ENCODE peak calls at places on chromosome 11, in four cellular contexts. N is progenitor cell of endocrine pancreas, R is cardiac fibroblast, L is esophagus squamous epithelium. H is an unnamed sample.
A peak's percentile ranks its signal among the peaks of the same experiment; 100 is the strongest.

GRCh38 chr11:99098258-99098657 is 77.5 kb downstream of the CNTN5 start:
- DNase-seq in R (no peak), N (no peak), L (no peak), H (no peak)

GRCh38 chr11:15885913-15886698 is 470.2 kb downstream of the SOX6 start:
- DNase-seq in R (no peak), N (no peak), L (no peak), H (no peak)

GRCh38 chr11:105181521-105181920 is 42.0 kb upstream of the CARD18 start:
- DNase-seq in R (peak; percentile 74), N (no peak), L (no peak), H (no peak)

GRCh38 chr11:76666408-76666807 is 4.1 kb downstream of the LRRC32 start:
- DNase-seq in L (no peak), N (no peak), R (peak; percentile 69), H (peak; percentile 67)

GRCh38 chr11:33269822-33270221 is 12.6 kb downstream of the HIPK3 start:
- DNase-seq in L (no peak), R (no peak), N (no peak), H (no peak)

GRCh38 chr11:36400768-36401455 is 104.8 kb downstream of the PRR5L start:
- DNase-seq in L (no peak), N (no peak), R (no peak), H (no peak)

GRCh38 chr11:100612766-100613165 is 74.3 kb upstream of the ARHGAP42 start:
- DNase-seq in R (no peak), L (no peak), N (no peak), H (no peak)

GRCh38 chr11:65436412-65437032 is 13.9 kb downstream of the NEAT1 start:
- DNase-seq in L (no peak), R (peak; percentile 71), N (no peak), H (no peak)

GRCh38 chr11:65695459-65696241 is 16.4 kb upstream of the KAT5 start:
- DNase-seq in N (no peak), R (peak; percentile 51), L (no peak), H (no peak)

GRCh38 chr11:115464269-115464668 is 39.9 kb downstream of the CADM1 start:
- DNase-seq in L (no peak), R (no peak), N (no peak), H (no peak)

GRCh38 chr11:9753031-9753430 is 89.2 kb downstream of the SWAP70 start:
- DNase-seq in R (peak; percentile 42), L (no peak), N (no peak), H (no peak)

GRCh38 chr11:102733232-102733875 is 8.6 kb upstream of the MMP8 start:
- DNase-seq in N (no peak), L (no peak), R (peak; percentile 39), H (peak; percentile 86)

GRCh38 chr11:94731921-94732601 is 36.1 kb upstream of the AMOTL1 start:
- DNase-seq in N (no peak), L (no peak), R (peak; percentile 66), H (peak; percentile 15)

GRCh38 chr11:67606150-67606476 is 623 bp upstream of the NDUFV1 start:
- DNase-seq in N (no peak), L (no peak), R (peak; percentile 19), H (no peak)

GRCh38 chr11:111764621-111765020 is 1.6 kb downstream of the PPP2R1B start:
- DNase-seq in L (no peak), R (peak; percentile 6), N (no peak), H (no peak)

GRCh38 chr11:124865902-124866851 is 945 bp downstream of the ROBO3 start:
- DNase-seq in N (peak; percentile 61), R (peak; percentile 41), L (no peak), H (peak; percentile 80)

GRCh38 chr11:1275021-1275420 is 34.4 kb downstream of the TOLLIP start:
- DNase-seq in L (no peak), N (no peak), R (no peak), H (no peak)

GRCh38 chr11:26599421-26599820 is 27.4 kb upstream of the MUC15 start:
- DNase-seq in L (no peak), R (peak; percentile 67), N (no peak), H (no peak)

GRCh38 chr11:74418509-74418895 is 20.3 kb upstream of the PGM2L1 start:
- DNase-seq in L (no peak), N (no peak), R (peak; percentile 59), H (no peak)

GRCh38 chr11:106397787-106398355 is 320.4 kb downstream of the AASDHPPT start:
- DNase-seq in L (no peak), N (no peak), R (no peak), H (no peak)

GRCh38 chr11:45028921-45029680 is 78.4 kb upstream of the TP53I11 start:
- DNase-seq in N (no peak), L (no peak), R (no peak), H (no peak)

GRCh38 chr11:58880166-58880565 is 35.7 kb upstream of the GLYATL2 start:
- DNase-seq in N (no peak), L (no peak), R (no peak), H (no peak)

GRCh38 chr11:120385110-120385509 is 48.9 kb downstream of the ARHGEF12 start:
- DNase-seq in R (peak; percentile 12), L (no peak), N (no peak), H (no peak)
- TF ChIP-seq CTCF in R (no peak), L (no peak), N (no peak), H (no peak)

GRCh38 chr11:119093951-119094815 is 7.5 kb downstream of the DPAGT1 start:
- DNase-seq in R (peak; percentile 58), L (no peak), N (peak; percentile 33), H (peak; percentile 38)
- TF ChIP-seq CTCF in R (no peak), L (no peak), N (no peak), H (no peak)

GRCh38 chr11:107699371-107700348 is 12.2 kb downstream of the SLN start:
- DNase-seq in L (no peak), R (peak; percentile 56), N (no peak), H (no peak)

GRCh38 chr11:107704432-107704831 is 7.4 kb downstream of the SLN start:
- DNase-seq in R (peak; percentile 31), N (no peak), L (no peak), H (no peak)

GRCh38 chr11:107702109-107702660 is 9.7 kb downstream of the SLN start:
- DNase-seq in N (no peak), L (no peak), R (no peak), H (no peak)

GRCh38 chr11:107705027-107705426 is 6.8 kb downstream of the SLN start:
- DNase-seq in R (peak; percentile 74), N (no peak), L (no peak), H (no peak)

GRCh38 chr11:107702723-107703122 is 9.1 kb downstream of the SLN start:
- DNase-seq in N (no peak), R (no peak), L (no peak), H (no peak)
- TF ChIP-seq CTCF in N (no peak), R (no peak), L (no peak), H (no peak)

DNA sequence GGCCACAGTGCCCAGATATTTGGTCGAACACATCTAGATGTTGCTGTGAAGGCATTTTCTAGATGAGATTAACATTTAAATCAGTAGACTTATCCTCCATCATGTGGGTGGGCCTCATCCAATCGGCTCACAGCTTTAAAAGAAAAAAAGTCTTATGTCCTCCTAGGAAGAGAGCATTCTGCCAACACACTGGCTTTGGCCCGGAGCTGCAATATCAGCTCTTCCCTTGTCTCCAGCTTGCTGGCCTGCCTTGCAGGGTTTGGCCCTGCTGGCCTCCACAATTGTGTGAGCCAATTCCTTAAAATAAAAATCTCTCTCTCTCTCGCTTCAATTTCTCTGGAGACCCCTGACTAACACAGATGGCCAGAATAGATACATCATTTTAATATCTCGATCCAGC is 13.1 kb upstream of the ABCC8 start:
- DNase-seq in R (no peak), L (no peak), N (no peak), H (no peak)
- TF ChIP-seq CTCF in R (no peak), L (no peak), N (no peak), H (no peak)